ENCODE peak calls at places on chromosomes 5 and 9, in nine cellular contexts. One of them, this sample, is unnamed.

GRCh38 chr9:34145165-34145564 is 18.7 kb upstream of the DCAF12 start:
- DNase-seq in AG09309: no peak
- DNase-seq in tibial nerve: no peak
- DNase-seq in adrenal gland: peak; percentile 83
- DNase-seq in adipocyte: no peak
- DNase-seq in RPMI7951: peak; percentile 20
- DNase-seq in A172: peak; percentile 91
- DNase-seq in cardiac fibroblast: peak; percentile 15
- DNase-seq in amniotic stem cell: no peak
- DNase-seq in this sample: no peak

GRCh38 chr9:35748239-35748857 is 680 bp downstream of the GBA2 start:
- DNase-seq in AG09309: no peak
- DNase-seq in tibial nerve: no peak
- DNase-seq in adrenal gland: no peak
- DNase-seq in adipocyte: peak; percentile 43
- DNase-seq in RPMI7951: no peak
- DNase-seq in A172: no peak
- DNase-seq in cardiac fibroblast: no peak
- DNase-seq in amniotic stem cell: no peak
- DNase-seq in this sample: no peak

GRCh38 chr9:19946446-19947109 is 157.7 kb upstream of the SLC24A2 start:
- DNase-seq in AG09309: no peak
- DNase-seq in tibial nerve: no peak
- DNase-seq in adrenal gland: no peak
- DNase-seq in adipocyte: peak; percentile 34
- DNase-seq in RPMI7951: peak; percentile 10
- DNase-seq in A172: peak; percentile 20
- DNase-seq in cardiac fibroblast: peak; percentile 26
- DNase-seq in amniotic stem cell: no peak
- DNase-seq in this sample: no peak

GRCh38 chr9:114169940-114170791 is 14.8 kb downstream of the COL27A1 start:
- DNase-seq in AG09309: no peak
- DNase-seq in tibial nerve: no peak
- DNase-seq in adrenal gland: no peak
- DNase-seq in adipocyte: no peak
- DNase-seq in RPMI7951: no peak
- DNase-seq in A172: no peak
- DNase-seq in cardiac fibroblast: no peak
- DNase-seq in amniotic stem cell: no peak
- DNase-seq in this sample: no peak

GRCh38 chr9:120571443-120572257 is 8.3 kb downstream of the CDK5RAP2 start:
- DNase-seq in AG09309: peak; percentile 84
- DNase-seq in tibial nerve: no peak
- DNase-seq in adrenal gland: peak; percentile 58
- DNase-seq in adipocyte: peak; percentile 88
- DNase-seq in RPMI7951: no peak
- DNase-seq in A172: no peak
- DNase-seq in cardiac fibroblast: peak; percentile 77
- DNase-seq in amniotic stem cell: peak; percentile 52
- DNase-seq in this sample: no peak

GRCh38 chr5:122152266-122152900 is 23.0 kb downstream of the ZNF474 start:
- DNase-seq in AG09309: no peak
- DNase-seq in tibial nerve: no peak
- DNase-seq in adrenal gland: no peak
- DNase-seq in adipocyte: no peak
- DNase-seq in RPMI7951: no peak
- DNase-seq in A172: peak; percentile 41
- DNase-seq in cardiac fibroblast: no peak
- DNase-seq in amniotic stem cell: no peak
- DNase-seq in this sample: no peak

GRCh38 chr5:149439899-149440655 is 61.0 kb upstream of the IL17B start:
- DNase-seq in AG09309: no peak
- DNase-seq in tibial nerve: no peak
- DNase-seq in adrenal gland: no peak
- DNase-seq in adipocyte: no peak
- DNase-seq in RPMI7951: peak; percentile 58
- DNase-seq in A172: peak; percentile 98
- DNase-seq in cardiac fibroblast: peak; percentile 54
- DNase-seq in amniotic stem cell: no peak
- DNase-seq in this sample: peak; percentile 99

GRCh38 chr9:135547756-135548736 is 2.1 kb downstream of the OBP2A start:
- DNase-seq in AG09309: no peak
- DNase-seq in tibial nerve: no peak
- DNase-seq in adrenal gland: no peak
- DNase-seq in adipocyte: no peak
- DNase-seq in RPMI7951: no peak
- DNase-seq in A172: no peak
- DNase-seq in cardiac fibroblast: no peak
- DNase-seq in amniotic stem cell: no peak
- DNase-seq in this sample: no peak

GRCh38 chr5:134533115-134533815 is 7.8 kb downstream of the JADE2 start:
- DNase-seq in AG09309: no peak
- DNase-seq in tibial nerve: peak; percentile 86
- DNase-seq in adrenal gland: peak; percentile 89
- DNase-seq in adipocyte: no peak
- DNase-seq in RPMI7951: no peak
- DNase-seq in A172: no peak
- DNase-seq in cardiac fibroblast: peak; percentile 57
- DNase-seq in amniotic stem cell: no peak
- DNase-seq in this sample: no peak

GRCh38 chr5:180785794-180786221 is 16.8 kb downstream of the MGAT1 start:
- DNase-seq in AG09309: peak; percentile 49
- DNase-seq in tibial nerve: no peak
- DNase-seq in adrenal gland: no peak
- DNase-seq in adipocyte: peak; percentile 75
- DNase-seq in RPMI7951: peak; percentile 64
- DNase-seq in A172: peak; percentile 66
- DNase-seq in cardiac fibroblast: peak; percentile 87
- DNase-seq in amniotic stem cell: peak; percentile 11
- DNase-seq in this sample: no peak

GRCh38 chr5:134145779-134146581 is 30.8 kb downstream of the SKP1 start:
- DNase-seq in AG09309: no peak
- DNase-seq in tibial nerve: peak; percentile 85
- DNase-seq in adrenal gland: peak; percentile 81
- DNase-seq in adipocyte: peak; percentile 88
- DNase-seq in RPMI7951: peak; percentile 67
- DNase-seq in A172: peak; percentile 75
- DNase-seq in cardiac fibroblast: peak; percentile 68
- DNase-seq in amniotic stem cell: peak; percentile 32
- DNase-seq in this sample: peak; percentile 74

GRCh38 chr5:21654-22233 is 70.2 kb upstream of the PLEKHG4B start:
- DNase-seq in AG09309: no peak
- DNase-seq in tibial nerve: no peak
- DNase-seq in adrenal gland: no peak
- DNase-seq in adipocyte: peak; percentile 55
- DNase-seq in RPMI7951: peak; percentile 49
- DNase-seq in A172: peak; percentile 57
- DNase-seq in cardiac fibroblast: peak; percentile 6
- DNase-seq in amniotic stem cell: no peak
- DNase-seq in this sample: peak; percentile 84

GRCh38 chr9:33467526-33467925 is 6.2 kb downstream of the NOL6 start:
- DNase-seq in AG09309: no peak
- DNase-seq in tibial nerve: no peak
- DNase-seq in adrenal gland: no peak
- DNase-seq in adipocyte: no peak
- DNase-seq in RPMI7951: no peak
- DNase-seq in A172: no peak
- DNase-seq in cardiac fibroblast: no peak
- DNase-seq in amniotic stem cell: no peak
- DNase-seq in this sample: no peak